ENCODE peak calls at places on chromosomes 13 and 19, in five cellular contexts. M, S, B, J and Y are unnamed samples.

GRCh38 chr13:91348906-91349435 is 1.5 kb downstream of the MIR17HG start:
- DNase-seq in J (peak), M (peak), B (peak), S (peak), Y (peak)

GRCh38 chr13:104315606-104316005 is 1249.4 kb upstream of the SLC10A2 start:
- DNase-seq in J (no peak), M (no peak), S (no peak), B (no peak), Y (no peak)

GRCh38 chr13:44857736-44858135 is 131.5 kb downstream of the NUFIP1 start:
- DNase-seq in J (no peak), M (no peak), B (no peak), S (no peak), Y (no peak)

GRCh38 chr19:58519087-58519354 is 589 bp downstream of the ZBTB45 start:
- DNase-seq in J (peak), M (peak), B (peak), S (no peak), Y (peak)

GRCh38 chr13:31775686-31776085 is 36.4 kb downstream of the RXFP2 start:
- DNase-seq in S (no peak), M (no peak), J (no peak), B (no peak), Y (no peak)

GRCh38 chr19:54451331-54451871 is 2.4 kb downstream of the LENG8 start:
- DNase-seq in S (no peak), J (no peak), B (peak), M (no peak), Y (no peak)

GRCh38 chr13:107531816-107532215 is 683.5 kb downstream of the LIG4 start:
- DNase-seq in B (no peak), J (no peak), M (no peak), S (no peak), Y (no peak)

GRCh38 chr13:79782541-79783216 is 301.7 kb downstream of the NDFIP2 start:
- DNase-seq in M (no peak), S (no peak), J (no peak), B (peak), Y (no peak)

GRCh38 chr13:101512650-101513049 is 60.2 kb downstream of the ITGBL1 start:
- DNase-seq in B (no peak), S (no peak), J (no peak), M (no peak), Y (no peak)

GRCh38 chr19:1883784-1884183 is 1.5 kb downstream of the ABHD17A start:
- DNase-seq in B (no peak), J (no peak), M (no peak), S (no peak), Y (no peak)

GRCh38 chr19:19371056-19371455 is 34.4 kb upstream of the GATAD2A start:
- DNase-seq in J (no peak), S (no peak), B (no peak), M (no peak), Y (no peak)

GRCh38 chr13:29977721-29978120 is 127.3 kb upstream of the UBL3 start:
- DNase-seq in S (no peak), M (no peak), J (no peak), B (no peak), Y (no peak)

GRCh38 chr13:100341327-100341726 is 247.3 kb downstream of the GGACT start:
- DNase-seq in S (no peak), B (no peak), M (no peak), J (no peak), Y (no peak)

GRCh38 chr13:109394311-109394988 is 391.9 kb downstream of the IRS2 start:
- DNase-seq in S (no peak), M (no peak), B (no peak), J (no peak), Y (no peak)

GRCh38 chr19:43798546-43799409 is 3.5 kb downstream of the LYPD5 start:
- DNase-seq in B (peak), M (no peak), S (no peak), J (peak), Y (no peak)

GRCh38 chr13:26983533-26984315 is 187.9 kb downstream of the USP12 start:
- DNase-seq in M (peak), B (no peak), J (no peak), S (no peak), Y (no peak)

GRCh38 chr19:44776402-44777096 is 1.1 kb upstream of the CBLC start:
- DNase-seq in M (no peak), J (no peak), B (no peak), S (no peak), Y (no peak)

GRCh38 chr13:67469623-67470022 is 239.5 kb upstream of the PCDH9 start:
- DNase-seq in M (no peak), S (no peak), B (no peak), J (no peak), Y (no peak)

GRCh38 chr13:19586904-19587634 is 25.7 kb upstream of the TPTE2 start:
- DNase-seq in J (peak), B (no peak), M (peak), S (peak), Y (peak)

GRCh38 chr13:51435002-51435578 is 17.7 kb downstream of the INTS6 start:
- DNase-seq in J (no peak), B (no peak), S (no peak), M (no peak), Y (peak)

GRCh38 chr13:113742000-113742441 is 17.0 kb upstream of the TMEM255B start:
- DNase-seq in J (no peak), S (no peak), B (peak), M (peak), Y (no peak)

GRCh38 chr19:41755328-41755913 is at the start of gene CEACAM6:
- DNase-seq in S (no peak), M (no peak), J (no peak), B (peak), Y (no peak)

GRCh38 chr13:108190897-108191296 is 24.4 kb downstream of the LIG4 start:
- DNase-seq in M (no peak), S (no peak), J (no peak), B (no peak), Y (no peak)

GRCh38 chr19:9306443-9306842 is 3.2 kb downstream of the ZNF699 start:
- DNase-seq in S (no peak), J (no peak), B (no peak), M (no peak), Y (no peak)

GRCh38 chr13:113561417-113562084 is 23.0 kb upstream of the TFDP1 start:
- DNase-seq in B (peak), M (no peak), S (no peak), J (no peak), Y (no peak)

GRCh38 chr19:38617764-38618589 is at the start of gene MAP4K1:
- DNase-seq in B (peak), M (peak), S (peak), J (peak), Y (peak)

GRCh38 chr13:20514866-20515265 is 10.8 kb downstream of the CRYL1 start:
- DNase-seq in M (no peak), S (no peak), J (no peak), B (no peak), Y (no peak)

GRCh38 chr13:83732755-83733154 is 149.5 kb downstream of the SLITRK1 start:
- DNase-seq in M (no peak), J (no peak), S (no peak), B (no peak), Y (no peak)

GRCh38 chr19:50916069-50916468 is 4.9 kb upstream of the KLK4 start:
- DNase-seq in J (no peak), S (no peak), M (no peak), B (no peak), Y (no peak)

GRCh38 chr13:113981201-113981605 is 7.3 kb upstream of the C13orf46 start:
- DNase-seq in S (no peak), J (no peak), B (no peak), M (no peak), Y (no peak)

GRCh38 chr13:67075239-67075638 is 154.9 kb downstream of the PCDH9 start:
- DNase-seq in S (no peak), J (no peak), M (no peak), B (no peak), Y (no peak)